ENCODE peak calls at places on chromosome 11, in nine cellular contexts. Y is kidney epithelial cell; H is fibroblast of pulmonary artery; Q is naive thymus-derived CD8-positive, alpha-beta T cell; A is fibroblast of lung; X is GM19239; G is neural crest cell; V is HCT116; P is stimulated activated CD8-positive, alpha-beta memory T cell treated with anti-CD3 and anti-CD28 coated beads, Interleukin-15, amount 100 ng/mL, for 24 hours. C is an unnamed sample.

GRCh38 chr11:120212926-120213325 is 2.1 kb downstream of the OAF start:
- DNase-seq in H (no peak), Y (no peak), P (no peak), Q (no peak), A (no peak), X (no peak), V (no peak), G (no peak), C (no peak)

GRCh38 chr11:12430351-12430750 is 53.0 kb downstream of the PARVA start:
- DNase-seq in Y (no peak), A (peak), P (no peak), Q (no peak), H (peak), G (no peak), X (no peak), V (no peak), C (no peak)

GRCh38 chr11:2675540-2675939 is 24.3 kb downstream of the KCNQ1OT1 start:
- DNase-seq in Y (no peak), A (no peak), P (no peak), V (no peak), Q (no peak), G (no peak), X (no peak), H (no peak), C (no peak)

GRCh38 chr11:111077938-111078337 is 167.6 kb upstream of the POU2AF2 start:
- DNase-seq in X (no peak), Y (no peak), H (no peak), A (no peak), Q (no peak), V (no peak), P (no peak), G (no peak), C (no peak)

GRCh38 chr11:110509485-110509884 is 79.7 kb downstream of the FDX1 start:
- DNase-seq in G (no peak), V (no peak), Y (no peak), P (no peak), A (no peak), H (no peak), X (no peak), Q (no peak), C (no peak)

GRCh38 chr11:59176330-59176729 is 4.4 kb downstream of the DTX4 start:
- DNase-seq in Y (no peak), G (no peak), Q (no peak), V (no peak), H (no peak), A (no peak), P (no peak), X (no peak), C (no peak)

GRCh38 chr11:87030458-87031054 is 7.2 kb upstream of the TMEM135 start:
- DNase-seq in V (no peak), H (no peak), P (no peak), Y (no peak), A (no peak), Q (no peak), X (no peak), G (no peak), C (no peak)

GRCh38 chr11:113082501-113082900 is 121.3 kb downstream of the NCAM1 start:
- DNase-seq in X (no peak), Y (no peak), Q (no peak), G (no peak), A (no peak), P (no peak), V (no peak), H (no peak), C (peak)

GRCh38 chr11:60740573-60740972 is 16.1 kb downstream of the MS4A18 start:
- DNase-seq in X (no peak), Y (no peak), H (no peak), Q (no peak), G (no peak), A (no peak), V (no peak), P (no peak), C (no peak)

GRCh38 chr11:862028-862703 is 19.5 kb downstream of the TSPAN4 start:
- DNase-seq in A (peak), H (no peak), P (no peak), Q (no peak), Y (no peak), X (no peak), G (no peak), V (no peak), C (no peak)

GRCh38 chr11:115676768-115677167 is 172.6 kb upstream of the CADM1 start:
- DNase-seq in Q (no peak), V (no peak), G (no peak), H (no peak), A (peak), X (no peak), P (no peak), Y (no peak), C (no peak)

GRCh38 chr11:369336-370018 is at the start of gene B4GALNT4:
- DNase-seq in Y (no peak), H (peak), V (no peak), A (no peak), Q (peak), X (peak), P (no peak), G (no peak), C (peak)

GRCh38 chr11:118623291-118623655 is 15.9 kb downstream of the PHLDB1 start:
- DNase-seq in H (peak), Y (no peak), Q (no peak), X (no peak), P (no peak), A (no peak), G (no peak), V (no peak), C (no peak)

GRCh38 chr11:122954455-122954854 is 27.2 kb downstream of the BSX start:
- DNase-seq in X (no peak), V (no peak), Y (no peak), G (no peak), A (no peak), Q (no peak), H (no peak), P (no peak), C (no peak)

GRCh38 chr11:125941606-125942275 is 4.1 kb upstream of the VSIG10L2 start:
- DNase-seq in H (peak), X (peak), Q (peak), G (peak), A (peak), Y (peak), V (peak), P (no peak), C (peak)

GRCh38 chr11:61378713-61379313 is 13.6 kb upstream of the TMEM216 start:
- DNase-seq in A (peak), Y (no peak), X (no peak), Q (no peak), P (no peak), G (no peak), V (no peak), H (peak), C (no peak)

GRCh38 chr11:102615077-102615893 is 9.8 kb downstream of the MMP20 start:
- DNase-seq in X (no peak), G (no peak), Y (no peak), P (no peak), Q (no peak), V (no peak), A (no peak), H (no peak), C (no peak)

GRCh38 chr11:74929431-74930363 is 19.2 kb downstream of the XRRA1 start:
- DNase-seq in H (peak), P (peak), G (peak), Q (peak), A (peak), X (peak), V (peak), Y (peak), C (peak)

GRCh38 chr11:103648670-103649400 is 387.6 kb upstream of the DDI1 start:
- DNase-seq in H (peak), Q (no peak), G (no peak), A (no peak), V (no peak), P (no peak), X (no peak), Y (no peak), C (no peak)